ENCODE peak calls at places on chromosomes 2 and 18, in eight cellular contexts. F is tibial nerve, B is heart left ventricle, H is transverse colon, Q is uterus, O is vagina, I is IMR-90, A is Peyer's patch. W is an unnamed sample.

GRCh38 chr2:30072250-30072842 is 74.5 kb upstream of the YPEL5 start:
- DNase-seq in I (peak; percentile 72), A (peak; percentile 20), O (no peak), F (peak; percentile 75), H (peak; percentile 63), B (peak; percentile 54), Q (peak; percentile 46), W (peak; percentile 80)

GRCh38 chr2:127179756-127180155 is 40.3 kb downstream of the CYP27C1 start:
- DNase-seq in A (no peak), I (no peak), H (no peak), Q (no peak), O (peak; percentile 49), F (no peak), B (no peak), W (no peak)

GRCh38 chr18:2903006-2903405 is 56.2 kb downstream of the EMILIN2 start:
- DNase-seq in I (peak; percentile 61), A (no peak), H (peak; percentile 34), Q (peak; percentile 82), O (no peak), B (peak; percentile 80), F (peak; percentile 69), W (peak; percentile 72)

GRCh38 chr2:233460726-233461431 is 105.7 kb downstream of the USP40 start:
- DNase-seq in F (no peak), O (no peak), B (peak; percentile 55), I (no peak), A (no peak), Q (no peak), H (peak; percentile 54), W (no peak)

GRCh38 chr2:190466819-190467444 is 58.8 kb downstream of the MFSD6 start:
- DNase-seq in Q (no peak), I (peak; percentile 25), H (no peak), F (no peak), A (no peak), B (no peak), O (no peak), W (no peak)

GRCh38 chr2:151707857-151708256 is 26.4 kb downstream of the NEB start:
- DNase-seq in I (no peak), Q (no peak), H (no peak), B (no peak), F (no peak), O (no peak), A (no peak), W (no peak)

GRCh38 chr2:112006076-112006410 is 49.0 kb upstream of the TMEM87B start:
- DNase-seq in B (no peak), H (no peak), A (no peak), O (no peak), F (no peak), Q (no peak), I (peak; percentile 53), W (no peak)

GRCh38 chr2:163171786-163172549 is 333.4 kb upstream of the KCNH7 start:
- DNase-seq in F (no peak), A (no peak), H (no peak), O (no peak), B (no peak), Q (no peak), I (no peak), W (no peak)

GRCh38 chr2:78992451-78992806 is 33.1 kb upstream of the REG3G start:
- DNase-seq in A (no peak), Q (no peak), B (no peak), O (no peak), F (no peak), I (no peak), H (peak; percentile 13), W (peak; percentile 2)

GRCh38 chr2:160516547-160517365 is 23.1 kb upstream of the RBMS1 start:
- DNase-seq in I (peak; percentile 38), B (no peak), A (no peak), O (no peak), Q (no peak), F (no peak), H (no peak), W (no peak)

GRCh38 chr2:96347395-96347794 is 11.8 kb downstream of the NCAPH start:
- DNase-seq in H (no peak), O (no peak), I (no peak), Q (no peak), B (no peak), F (no peak), A (no peak), W (no peak)

GRCh38 chr2:121504316-121504715 is 26.4 kb upstream of the RNU4ATAC start:
- DNase-seq in O (no peak), I (no peak), B (no peak), F (no peak), H (no peak), Q (no peak), A (no peak), W (no peak)

GRCh38 chr2:185507703-185508102 is 230.9 kb upstream of the FSIP2 start:
- DNase-seq in F (no peak), H (no peak), I (no peak), A (no peak), Q (no peak), B (no peak), O (no peak), W (no peak)

GRCh38 chr18:36129300-36130038 is at the start of the genes ELP2 and SLC39A6:
- DNase-seq in A (peak; percentile 97), I (peak; percentile 93), Q (peak; percentile 94), H (peak; percentile 97), F (peak; percentile 95), B (peak; percentile 98), O (peak; percentile 97), W (peak; percentile 99)
- TF ChIP-seq POLR2A in A (peak; percentile 53), I (peak; percentile 69), Q (peak; percentile 66), H (peak; percentile 74), F (peak; percentile 78), B (no peak), O (peak; percentile 67), W (peak; percentile 81)

GRCh38 chr18:58878640-58879039 is 14.0 kb downstream of the ZNF532 start:
- DNase-seq in O (no peak), Q (no peak), H (no peak), B (no peak), A (no peak), I (no peak), F (no peak), W (no peak)
- TF ChIP-seq POLR2A in O (no peak), Q (no peak), H (no peak), B (no peak), A (no peak), I (no peak), F (no peak), W (no peak)

DNA sequence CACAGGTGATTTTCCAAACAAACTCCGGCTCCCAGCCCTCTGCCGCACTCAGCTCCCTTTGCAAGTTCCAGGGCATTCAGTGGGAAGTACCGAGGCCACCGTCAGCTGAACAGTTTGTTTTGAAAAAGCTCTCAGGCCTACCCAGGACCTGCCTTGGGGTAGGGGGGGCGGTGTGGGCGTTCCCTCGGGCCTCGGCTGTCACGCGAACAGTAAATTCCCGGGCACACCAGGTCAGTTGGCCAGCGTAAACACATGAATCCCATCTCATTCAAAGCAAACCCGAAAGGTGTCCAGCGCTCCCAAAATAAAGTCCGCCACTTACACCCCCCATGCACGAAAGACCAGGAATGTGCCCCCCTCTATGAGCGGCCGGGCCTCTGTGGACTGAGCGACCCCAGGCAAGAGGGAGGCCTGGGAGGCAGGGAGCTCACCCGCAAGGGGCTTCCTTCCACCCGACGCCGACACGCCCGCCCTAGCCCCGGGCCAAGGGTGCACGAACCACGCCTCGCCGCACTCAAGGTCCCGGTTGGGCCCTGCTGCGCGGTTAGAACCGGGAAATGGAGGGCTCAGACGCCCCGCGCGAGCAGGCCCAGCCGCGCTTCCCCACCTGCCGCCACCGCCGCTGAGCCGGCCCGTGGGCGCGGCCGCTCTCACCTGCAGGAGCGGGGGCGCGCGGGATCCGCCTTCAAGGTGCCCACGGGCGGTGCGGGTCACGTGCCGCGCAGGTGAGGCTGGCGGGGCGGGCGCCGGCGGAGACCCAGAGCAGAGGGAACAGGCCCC is at the start of gene WDSUB1:
- DNase-seq in B (peak; percentile 81), O (no peak), I (peak; percentile 71), A (peak; percentile 53), F (peak; percentile 37), Q (peak; percentile 69), H (peak; percentile 73), W (peak; percentile 70)
- TF ChIP-seq POLR2A in B (no peak), O (no peak), I (no peak), A (no peak), F (no peak), Q (no peak), H (no peak), W (no peak)

DNA sequence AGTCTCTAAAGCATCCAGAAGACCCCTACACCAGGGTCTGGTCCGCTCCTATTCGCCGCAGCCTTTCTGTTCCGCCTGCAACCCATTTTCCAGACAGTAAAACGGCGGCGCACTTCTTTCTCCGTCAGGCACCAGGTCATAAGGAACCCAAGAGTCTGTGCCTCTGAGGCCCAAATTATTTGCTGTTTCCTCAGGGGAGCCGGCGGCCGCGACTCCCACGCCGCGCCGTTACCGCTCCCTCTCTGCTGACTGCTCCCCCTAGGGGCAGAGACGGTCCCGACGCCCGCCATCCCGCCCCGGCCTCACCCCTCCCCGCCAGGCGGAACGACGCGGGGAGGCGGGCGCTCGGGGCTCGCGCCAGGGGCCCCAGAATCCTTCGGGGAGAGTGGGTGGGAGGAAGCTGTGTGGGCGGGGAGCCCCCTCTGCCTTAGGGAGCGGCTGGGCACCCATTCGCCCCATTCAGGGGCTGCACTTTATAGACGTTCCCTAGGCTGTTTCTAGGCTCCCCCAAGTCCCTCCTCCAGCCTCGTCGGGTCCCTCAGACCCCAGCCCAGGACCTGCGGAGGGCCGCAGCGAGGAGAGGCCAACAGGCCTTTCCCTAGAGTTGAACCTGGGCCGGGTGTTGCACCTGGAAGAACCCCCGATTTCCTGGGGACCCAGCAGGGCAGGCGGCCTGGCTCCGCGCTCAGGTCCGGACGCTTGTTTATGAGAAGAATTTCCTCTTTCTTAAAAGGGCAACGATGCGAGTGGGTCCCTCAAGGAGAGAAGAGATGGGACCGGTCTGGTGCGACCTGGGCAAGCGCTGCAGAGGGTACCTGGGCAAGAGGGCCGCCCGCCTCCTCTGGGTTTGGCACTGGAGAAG is 3.6 kb upstream of the CTDSP1 start:
- DNase-seq in H (peak; percentile 95), F (peak; percentile 82), O (no peak), I (peak; percentile 97), A (peak; percentile 88), Q (peak; percentile 97), B (peak; percentile 95), W (peak; percentile 98)
- TF ChIP-seq POLR2A in H (peak; percentile 53), F (peak; percentile 67), O (peak; percentile 51), I (no peak), A (peak; percentile 51), Q (peak; percentile 41), B (no peak), W (peak; percentile 75)